ENCODE peak calls at places on chromosomes 5 and 9, in ten cellular contexts. T is neural progenitor cell, O is HCT116, A is progenitor cell of endocrine pancreas, V is Panc1, W is upper lobe of right lung, Y is endodermal cell, H is heart left ventricle, X is left ventricle myocardium inferior, F is lower lobe of right lung. U is an unnamed sample.

GRCh38 chr9:123235448-123235847 is 32.9 kb downstream of the STRBP start:
- DNase-seq in V (no peak), X (no peak), Y (no peak), T (no peak), O (no peak), W (no peak), H (no peak), F (no peak), A (no peak), U (no peak)

GRCh38 chr9:73719660-73720059 is 568.0 kb downstream of the ANXA1 start:
- DNase-seq in W (no peak), F (no peak), H (no peak), Y (no peak), T (no peak), O (no peak), V (no peak), A (no peak), X (no peak), U (no peak)

GRCh38 chr9:69951411-69951810 is 92.2 kb upstream of the MAMDC2 start:
- DNase-seq in V (no peak), O (no peak), H (no peak), Y (no peak), W (no peak), X (no peak), F (no peak), T (no peak), A (no peak), U (no peak)

GRCh38 chr5:165616550-165617430 is 2111.4 kb downstream of the MAT2B start:
- DNase-seq in Y (no peak), X (no peak), W (no peak), O (no peak), F (no peak), H (no peak), V (no peak), T (peak), A (no peak), U (no peak)

GRCh38 chr5:51618234-51618633 is 235.0 kb downstream of the ISL1 start:
- DNase-seq in W (no peak), F (no peak), Y (no peak), X (no peak), H (no peak), T (peak), V (no peak), A (no peak), O (no peak), U (no peak)

GRCh38 chr9:128254855-128255759 is 20.7 kb downstream of the GOLGA2 start:
- DNase-seq in X (peak), F (peak), O (peak), H (peak), A (peak), T (peak), V (peak), Y (peak), W (peak), U (peak)

GRCh38 chr5:180126716-180127681 is 55.4 kb upstream of the RNF130 start:
- DNase-seq in X (no peak), H (no peak), Y (peak), W (peak), F (no peak), A (peak), O (no peak), T (peak), V (no peak), U (no peak)

GRCh38 chr9:76044420-76044819 is 153.9 kb downstream of the PCSK5 start:
- DNase-seq in O (no peak), Y (no peak), W (no peak), T (no peak), V (no peak), H (no peak), F (no peak), A (no peak), X (no peak), U (no peak)

GRCh38 chr5:116885825-116886224 is 311.2 kb upstream of the SEMA6A start:
- DNase-seq in Y (no peak), H (no peak), V (no peak), A (no peak), F (no peak), T (no peak), O (no peak), X (no peak), W (no peak), U (no peak)

GRCh38 chr5:8981016-8981415 is 564.9 kb downstream of the SEMA5A start:
- DNase-seq in X (no peak), A (no peak), Y (no peak), O (no peak), F (no peak), T (no peak), W (no peak), V (no peak), H (no peak), U (no peak)

GRCh38 chr5:170273968-170274710 is 23.4 kb downstream of the LCP2 start:
- DNase-seq in Y (peak), V (no peak), A (no peak), O (peak), F (no peak), X (no peak), W (no peak), H (peak), T (peak), U (peak)

GRCh38 chr9:72113081-72113480 is 36.2 kb upstream of the GDA start:
- DNase-seq in V (no peak), O (no peak), A (no peak), W (no peak), Y (no peak), H (no peak), X (no peak), F (no peak), T (no peak), U (no peak)

GRCh38 chr5:84239509-84239908 is 145.2 kb downstream of the EDIL3 start:
- DNase-seq in Y (no peak), O (no peak), V (no peak), W (no peak), T (no peak), X (no peak), F (no peak), H (no peak), A (no peak), U (no peak)

GRCh38 chr5:148573374-148573773 is 81.0 kb downstream of the HTR4 start:
- DNase-seq in T (no peak), V (no peak), W (no peak), A (no peak), X (no peak), H (no peak), F (no peak), O (no peak), Y (no peak), U (no peak)

GRCh38 chr5:77972545-77973252 is 196.6 kb upstream of the TBCA start:
- DNase-seq in X (no peak), T (peak), W (no peak), A (peak), H (no peak), Y (peak), F (no peak), O (no peak), V (no peak), U (peak)

GRCh38 chr9:36831381-36832231 is 202.5 kb downstream of the PAX5 start:
- DNase-seq in X (no peak), T (no peak), A (no peak), O (no peak), H (no peak), W (peak), F (no peak), V (no peak), Y (no peak), U (no peak)
- TF ChIP-seq CTCF in X (no peak), T (no peak), A (no peak), O (no peak), H (no peak), W (no peak), F (no peak), V (no peak), Y (no peak), U (no peak)

GRCh38 chr5:173535976-173536639 is 80.3 kb downstream of the BOD1 start:
- DNase-seq in O (no peak), H (no peak), A (no peak), W (no peak), T (no peak), F (no peak), V (no peak), X (no peak), Y (no peak), U (no peak)
- TF ChIP-seq CTCF in O (no peak), H (no peak), A (no peak), W (no peak), T (no peak), F (no peak), V (no peak), X (no peak), Y (no peak), U (no peak)

GRCh38 chr9:135038331-135038730 is 49.1 kb upstream of the OLFM1 start:
- DNase-seq in F (no peak), O (no peak), Y (peak), H (no peak), V (no peak), W (peak), X (no peak), A (no peak), T (no peak), U (no peak)

GRCh38 chr9:135036861-135037465 is 50.5 kb upstream of the OLFM1 start:
- DNase-seq in Y (peak), H (no peak), T (no peak), V (no peak), A (no peak), W (peak), O (no peak), F (no peak), X (no peak), U (no peak)

GRCh38 chr9:135035781-135036760 is 51.4 kb upstream of the OLFM1 start:
- DNase-seq in O (no peak), X (no peak), W (peak), T (no peak), Y (peak), F (no peak), V (no peak), A (no peak), H (no peak), U (no peak)

GRCh38 chr9:135038826-135039225 is 48.6 kb upstream of the OLFM1 start:
- DNase-seq in W (peak), H (no peak), F (no peak), O (no peak), Y (peak), A (no peak), T (no peak), X (no peak), V (no peak), U (no peak)

DNA sequence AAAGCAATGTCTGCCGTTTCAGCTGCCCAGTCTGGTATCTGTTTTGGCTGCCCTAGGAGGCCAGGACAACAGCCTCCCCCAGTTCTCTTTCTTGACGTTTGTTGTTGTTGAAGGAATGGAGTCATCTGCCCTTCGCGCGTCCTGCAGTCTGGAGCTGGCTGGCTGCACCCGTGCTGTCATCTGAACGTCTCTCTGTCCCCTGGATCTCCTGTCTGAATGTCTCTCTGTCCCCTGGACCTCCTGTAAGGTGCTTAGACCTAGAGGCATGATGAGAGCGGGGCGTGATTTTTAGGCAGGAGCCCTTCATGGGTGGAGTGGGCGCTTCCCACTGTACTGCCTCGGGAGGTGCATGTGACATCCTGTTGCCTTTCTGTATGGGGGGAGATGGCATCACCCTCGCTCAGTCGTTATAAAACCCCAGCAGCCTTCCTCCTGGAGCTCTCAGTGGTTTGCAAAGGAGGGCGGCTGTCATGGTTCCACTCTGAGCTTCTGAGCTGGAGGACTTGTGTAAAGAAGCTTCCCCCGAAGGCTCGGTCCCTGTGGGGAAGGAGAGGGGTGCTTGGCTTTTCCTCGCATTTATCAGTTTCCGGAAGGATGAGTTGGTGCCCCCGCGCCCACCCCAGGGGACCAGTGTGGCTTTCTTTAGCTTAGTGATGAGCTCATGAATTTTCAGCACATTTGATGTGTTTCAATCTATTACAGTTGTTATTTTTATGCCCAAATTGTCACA is 49.8 kb upstream of the OLFM1 start:
- DNase-seq in T (no peak), X (no peak), A (no peak), V (no peak), F (no peak), Y (peak), O (no peak), H (no peak), W (peak), U (no peak)
- TF ChIP-seq CTCF in T (no peak), X (no peak), A (no peak), V (no peak), F (no peak), Y (no peak), O (no peak), H (no peak), W (no peak), U (no peak)

DNA sequence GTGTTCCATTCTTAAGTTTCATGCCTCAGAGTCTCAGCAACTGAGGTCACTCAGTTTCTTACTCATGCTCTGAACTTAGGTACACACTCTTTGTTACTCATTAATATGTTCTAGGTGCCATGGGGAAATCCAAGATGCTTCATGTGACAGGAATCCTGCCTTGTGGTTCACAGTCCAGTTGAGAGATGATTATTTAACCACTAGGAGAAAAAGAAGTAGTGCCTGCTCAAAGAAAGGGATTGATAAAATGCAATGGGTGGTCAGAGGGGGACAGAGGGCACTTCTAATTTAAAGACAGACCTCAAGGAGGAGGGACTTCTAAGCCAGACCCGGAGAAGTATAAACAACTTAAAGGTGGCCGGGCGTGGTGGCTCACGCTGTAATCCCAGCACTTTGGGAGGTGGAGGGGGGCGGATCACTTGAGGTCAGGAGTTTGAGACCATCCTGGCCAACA is 69.0 kb downstream of the UGCG start:
- DNase-seq in X (no peak), T (no peak), O (peak), Y (no peak), W (no peak), F (no peak), A (no peak), V (peak), H (no peak), U (no peak)
- TF ChIP-seq CTCF in X (no peak), T (no peak), O (peak), Y (no peak), W (no peak), F (no peak), A (no peak), V (no peak), H (no peak), U (no peak)

DNA sequence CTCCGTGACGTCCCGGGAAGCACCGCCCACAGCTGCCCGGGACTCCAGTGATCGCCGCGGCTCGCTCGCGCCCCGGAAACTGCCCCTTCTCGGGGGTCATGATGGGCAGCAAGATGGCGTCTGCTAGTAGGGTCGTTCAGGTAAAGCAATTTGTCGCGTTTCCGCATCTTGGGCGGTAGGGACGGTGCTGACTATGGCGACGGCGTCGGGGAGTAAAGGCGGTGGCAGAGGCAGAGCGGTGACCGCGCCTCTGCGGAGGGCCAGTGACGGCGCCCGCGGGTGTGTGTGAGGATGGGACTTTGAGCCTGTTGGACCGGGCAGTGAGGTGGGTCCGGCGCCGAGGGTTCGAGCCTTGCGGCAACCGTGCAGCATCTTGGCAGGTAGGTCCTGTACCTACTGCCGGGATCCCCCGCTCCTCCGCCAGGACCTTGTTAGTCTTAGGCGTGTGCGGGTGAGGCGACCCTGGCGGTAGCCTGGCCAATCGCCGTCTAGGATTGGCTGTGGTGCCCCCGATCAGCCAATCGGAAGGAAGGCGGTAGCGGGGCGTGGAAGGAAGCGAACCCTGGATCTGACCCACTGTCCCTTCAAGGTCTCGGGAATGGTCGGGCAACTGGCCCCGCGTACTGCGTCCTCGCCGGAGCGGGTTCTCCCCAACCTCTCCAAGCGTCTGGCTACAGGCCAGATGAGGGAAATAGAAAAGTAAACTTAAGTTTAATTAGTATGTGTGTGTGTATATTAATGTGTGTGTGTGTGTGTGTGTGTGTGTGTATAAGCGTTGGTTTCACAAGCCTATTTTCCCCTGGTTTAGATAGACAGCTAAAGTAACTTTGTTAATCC is 16.7 kb upstream of the CDK7 start:
- DNase-seq in V (peak), H (peak), W (peak), Y (peak), X (peak), T (peak), F (peak), A (peak), O (peak), U (peak)
- TF ChIP-seq CTCF in V (no peak), H (peak), W (peak), Y (peak), X (peak), T (peak), F (peak), A (peak), O (peak), U (no peak)

GRCh38 chr5:25862276-25862675 is 1176.1 kb downstream of the CDH9 start:
- DNase-seq in A (no peak), O (no peak), T (no peak), F (no peak), W (no peak), X (no peak), Y (peak), H (no peak), V (no peak), U (no peak)

GRCh38 chr5:25863811-25864210 is 1174.6 kb downstream of the CDH9 start:
- DNase-seq in H (no peak), A (no peak), O (no peak), X (no peak), Y (no peak), F (no peak), T (no peak), V (no peak), W (no peak), U (no peak)

GRCh38 chr5:25858019-25858418 is 1180.4 kb downstream of the CDH9 start:
- DNase-seq in Y (peak), V (no peak), W (no peak), H (no peak), X (no peak), T (peak), A (no peak), O (no peak), F (no peak), U (no peak)
- TF ChIP-seq CTCF in Y (peak), V (peak), W (peak), H (no peak), X (no peak), T (peak), A (peak), O (no peak), F (no peak), U (no peak)

GRCh38 chr5:151890299-151890698 is 34.4 kb downstream of the GLRA1 start:
- DNase-seq in T (peak), F (no peak), A (no peak), Y (peak), V (no peak), O (no peak), X (no peak), W (no peak), H (no peak), U (no peak)
- TF ChIP-seq CTCF in T (peak), F (no peak), A (peak), Y (peak), V (no peak), O (no peak), X (no peak), W (no peak), H (no peak), U (no peak)

GRCh38 chr9:99336005-99336404 is 113.9 kb downstream of the SEC61B start:
- DNase-seq in T (no peak), W (no peak), F (no peak), V (no peak), X (no peak), O (no peak), H (no peak), Y (no peak), A (no peak), U (no peak)
- TF ChIP-seq CTCF in T (no peak), W (no peak), F (no peak), V (no peak), X (peak), O (no peak), H (no peak), Y (no peak), A (no peak), U (no peak)

GRCh38 chr5:160970605-160971191 is 118.7 kb upstream of the ATP10B start:
- DNase-seq in O (no peak), Y (no peak), X (no peak), H (no peak), A (no peak), W (no peak), F (no peak), T (peak), V (no peak), U (no peak)
- TF ChIP-seq CTCF in O (no peak), Y (peak), X (peak), H (no peak), A (peak), W (no peak), F (peak), T (peak), V (peak), U (peak)

U was measured in B cell.